ENCODE peak calls at places on chromosomes 12 and 14, in four cellular contexts. L, V, C and T are unnamed samples.
A peak's percentile ranks its signal among the peaks of the same experiment; 100 is the strongest.

GRCh38 chr12:93990832-93991748 is 157.3 kb upstream of the PLXNC1 start:
- DNase-seq in L (no peak), C (peak; percentile 57), V (no peak), T (no peak)

GRCh38 chr12:131950182-131950913 is 606 bp downstream of the EP400 start:
- DNase-seq in V (no peak), L (no peak), C (no peak), T (no peak)

GRCh38 chr14:69713127-69713800 is 53.7 kb upstream of the SRSF5 start:
- DNase-seq in C (peak; percentile 75), L (no peak), V (no peak), T (no peak)

GRCh38 chr12:14874882-14875281 is 10.8 kb downstream of the MGP start:
- DNase-seq in L (no peak), C (no peak), V (no peak), T (no peak)

GRCh38 chr12:123573870-123574269 is 10.5 kb upstream of the TMED2 start:
- DNase-seq in V (no peak), L (no peak), C (no peak), T (no peak)

GRCh38 chr12:12194206-12194605 is 72.6 kb downstream of the LRP6 start:
- DNase-seq in V (no peak), L (no peak), C (no peak), T (no peak)

GRCh38 chr14:68395585-68395984 is 397.3 kb downstream of the ZFP36L1 start:
- DNase-seq in L (peak; percentile 51), C (no peak), V (no peak), T (no peak)

GRCh38 chr12:45220366-45220931 is 4.6 kb downstream of the ANO6 start:
- DNase-seq in V (no peak), L (no peak), C (no peak), T (no peak)

GRCh38 chr12:111529424-111530368 is 69.4 kb downstream of the ATXN2 start:
- DNase-seq in C (peak; percentile 69), L (no peak), V (no peak), T (peak; percentile 43)

GRCh38 chr14:79325557-79325956 is 885.7 kb downstream of the DIO2 start:
- DNase-seq in V (no peak), L (no peak), C (no peak), T (no peak)

GRCh38 chr12:75308279-75308678 is 21.8 kb downstream of the CAPS2 start:
- DNase-seq in L (no peak), V (no peak), C (no peak), T (no peak)

GRCh38 chr14:97061198-97061597 is 264.0 kb downstream of the VRK1 start:
- DNase-seq in C (no peak), V (no peak), L (no peak), T (no peak)

GRCh38 chr14:75254381-75254821 is 24.2 kb upstream of the FOS start:
- DNase-seq in L (no peak), C (no peak), V (no peak), T (no peak)

GRCh38 chr12:29131539-29131938 is 17.5 kb upstream of the FAR2 start:
- DNase-seq in L (no peak), C (no peak), V (no peak), T (no peak)

GRCh38 chr14:94685166-94685581 is 73.0 kb downstream of the SERPINA3 start:
- DNase-seq in L (no peak), V (no peak), C (no peak), T (no peak)

GRCh38 chr12:133135747-133136146 is 5.3 kb downstream of the ZNF10 start:
- DNase-seq in L (no peak), C (no peak), V (no peak), T (no peak)

GRCh38 chr12:120252071-120252906 is 13.2 kb downstream of the PXN start:
- DNase-seq in L (no peak), V (no peak), C (no peak), T (no peak)

GRCh38 chr12:105922670-105923102 is 216.1 kb downstream of the NUAK1 start:
- DNase-seq in C (no peak), L (no peak), V (no peak), T (no peak)

GRCh38 chr14:67532998-67533753 is at the start of gene PLEKHH1:
- DNase-seq in V (peak; percentile 45), C (peak; percentile 75), L (peak; percentile 13), T (peak; percentile 77)

GRCh38 chr14:94650806-94651805 is 38.9 kb downstream of the SERPINA3 start:
- DNase-seq in C (no peak), L (no peak), V (no peak), T (no peak)

GRCh38 chr14:50237448-50237847 is 6.1 kb upstream of the SOS2 start:
- DNase-seq in C (no peak), V (no peak), L (no peak), T (no peak)

GRCh38 chr12:103517161-103517560 is 21.4 kb upstream of the C12orf42 start:
- DNase-seq in V (no peak), L (no peak), C (no peak), T (no peak)

GRCh38 chr14:97580923-97581495 is 783.8 kb downstream of the VRK1 start:
- DNase-seq in L (no peak), C (peak; percentile 34), V (no peak), T (no peak)

GRCh38 chr14:103880986-103881926 is 33.9 kb upstream of the PPP1R13B start:
- DNase-seq in C (no peak), V (no peak), L (no peak), T (no peak)

GRCh38 chr14:103529383-103530365 is 678 bp downstream of the TRMT61A start:
- DNase-seq in L (no peak), C (no peak), V (no peak), T (no peak)

GRCh38 chr14:28599605-28600004 is 167.0 kb upstream of the FOXG1 start:
- DNase-seq in C (no peak), V (no peak), L (no peak), T (no peak)

GRCh38 chr12:113465808-113466769 is 5.6 kb downstream of the LHX5 start:
- DNase-seq in C (no peak), L (no peak), V (no peak), T (no peak)

GRCh38 chr14:94173471-94173884 is 644 bp upstream of the PPP4R4 start:
- DNase-seq in V (no peak), L (no peak), C (peak; percentile 31), T (no peak)

GRCh38 chr14:29926701-29927595 is 699 bp downstream of the PRKD1 start:
- DNase-seq in L (no peak), C (peak; percentile 47), V (peak; percentile 27), T (peak; percentile 27)

GRCh38 chr12:92108651-92109050 is 37.0 kb downstream of the BTG1 start:
- DNase-seq in L (no peak), C (no peak), V (no peak), T (no peak)

GRCh38 chr14:71588028-71588427 is 344.2 kb upstream of the RGS6 start:
- DNase-seq in V (no peak), L (no peak), C (no peak), T (no peak)

GRCh38 chr14:89417111-89417468 is at the start of gene FOXN3:
- DNase-seq in C (peak; percentile 83), L (peak; percentile 79), V (peak; percentile 74), T (peak; percentile 77)

GRCh38 chr14:69675246-69675583 is 63.8 kb downstream of the SUSD6 start:
- DNase-seq in C (no peak), V (no peak), L (no peak), T (no peak)

GRCh38 chr14:97655169-97655948 is 858.2 kb downstream of the VRK1 start:
- DNase-seq in L (no peak), C (no peak), V (no peak), T (no peak)

GRCh38 chr12:64160021-64160717 is 61.9 kb downstream of the KICS2 start:
- DNase-seq in C (no peak), L (no peak), V (no peak), T (no peak)

GRCh38 chr14:72665259-72665658 is 228.6 kb downstream of the DPF3 start:
- DNase-seq in C (no peak), L (no peak), V (no peak), T (no peak)

GRCh38 chr14:31208546-31209424 is 1.2 kb upstream of the HECTD1 start:
- DNase-seq in C (no peak), V (no peak), L (no peak), T (no peak)

GRCh38 chr12:1593232-1594044 is 943 bp downstream of the FBXL14 start:
- DNase-seq in V (no peak), L (no peak), C (peak; percentile 60), T (no peak)

GRCh38 chr12:26719852-26720251 is 113.1 kb downstream of the ITPR2 start:
- DNase-seq in L (no peak), V (no peak), C (no peak), T (no peak)

GRCh38 chr14:99230271-99231141 is 41.5 kb downstream of the BCL11B start:
- DNase-seq in L (no peak), V (peak; percentile 17), C (no peak), T (no peak)
- TF ChIP-seq CTCF in L (no peak), V (peak; percentile 21), C (no peak), T (no peak)

GRCh38 chr12:117331691-117332090 is 29.7 kb downstream of the NOS1 start:
- DNase-seq in L (no peak), C (no peak), V (no peak), T (no peak)
- TF ChIP-seq CTCF in L (no peak), C (no peak), V (no peak), T (no peak)

GRCh38 chr14:52272375-52272774 is 4.9 kb downstream of the PTGDR start:
- DNase-seq in L (no peak), C (peak; percentile 25), V (no peak), T (peak; percentile 24)
- TF ChIP-seq CTCF in L (no peak), C (no peak), V (no peak), T (peak; percentile 42)

DNA sequence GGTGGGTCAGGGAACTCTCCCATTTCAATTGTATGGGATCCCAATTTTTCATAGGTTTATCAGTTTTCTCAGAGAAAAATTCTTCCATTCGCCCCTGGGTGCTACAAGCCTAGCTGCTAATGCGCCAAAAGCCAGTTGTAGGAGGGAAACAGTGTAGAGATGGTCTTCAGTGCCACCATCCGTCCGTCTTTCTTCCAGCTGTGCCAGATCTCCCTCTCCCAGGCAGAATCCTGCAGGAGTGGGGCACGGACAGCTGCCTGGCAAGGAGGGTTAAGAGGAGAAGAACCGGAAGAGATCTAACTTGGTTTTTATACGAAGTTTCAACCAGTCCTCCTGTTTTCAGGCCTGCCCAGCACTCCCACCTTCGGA is 38.9 kb upstream of the FUT8 start:
- DNase-seq in C (no peak), V (no peak), L (no peak), T (no peak)
- TF ChIP-seq CTCF in C (no peak), V (no peak), L (no peak), T (no peak)

GRCh38 chr12:8909752-8910151 is 4.6 kb upstream of the PHC1 start:
- DNase-seq in V (no peak), L (no peak), C (no peak), T (no peak)

GRCh38 chr12:8904665-8905064 is 9.6 kb upstream of the PHC1 start:
- DNase-seq in L (no peak), C (no peak), V (no peak), T (no peak)

GRCh38 chr12:8905546-8905945 is 8.8 kb upstream of the PHC1 start:
- DNase-seq in C (no peak), L (no peak), V (no peak), T (no peak)

GRCh38 chr12:8907513-8907912 is 6.8 kb upstream of the PHC1 start:
- DNase-seq in L (no peak), C (no peak), V (no peak), T (no peak)

DNA sequence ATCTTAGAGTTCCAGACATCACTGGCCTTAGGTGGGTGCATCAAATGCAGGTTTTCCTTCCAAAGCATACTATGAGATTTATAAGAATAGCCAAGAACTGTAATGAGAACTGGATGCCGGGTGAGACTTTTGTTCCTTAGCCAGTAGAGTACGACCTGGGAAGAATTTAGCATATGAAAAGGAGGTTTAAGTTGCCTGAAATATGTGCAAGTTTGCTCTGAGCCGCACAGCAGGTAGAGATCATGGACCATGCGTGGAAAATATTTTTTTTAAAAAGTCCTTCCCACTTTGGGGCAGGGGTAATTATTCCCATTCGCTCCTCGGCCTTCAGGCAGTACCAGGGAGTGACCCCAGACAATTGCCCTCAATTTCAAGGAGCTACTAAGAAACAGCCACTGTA is 7.5 kb upstream of the PHC1 start:
- DNase-seq in V (no peak), L (no peak), C (no peak), T (no peak)
- TF ChIP-seq CTCF in V (no peak), L (no peak), C (no peak), T (no peak)